ENCODE peak calls at places on chromosome 22, in six cellular contexts. One of them, this sample, is unnamed.

GRCh38 chr22:24471570-24471969 is 23.6 kb upstream of the UPB1 start:
- DNase-seq in iPS DF 6.9: no peak
- DNase-seq in lower lobe of right lung: no peak
- DNase-seq in substantia nigra: no peak
- DNase-seq in IMR-90: peak
- DNase-seq in smooth muscle cell of the brain vasculature: peak
- DNase-seq in this sample: no peak

GRCh38 chr22:31127181-31127772 is 4.5 kb downstream of the INPP5J start:
- DNase-seq in iPS DF 6.9: no peak
- DNase-seq in lower lobe of right lung: no peak
- DNase-seq in substantia nigra: no peak
- DNase-seq in IMR-90: no peak
- DNase-seq in smooth muscle cell of the brain vasculature: no peak
- DNase-seq in this sample: peak

GRCh38 chr22:22168190-22168940 is 76.2 kb upstream of the VPREB1 start:
- DNase-seq in iPS DF 6.9: peak
- DNase-seq in lower lobe of right lung: no peak
- DNase-seq in substantia nigra: no peak
- DNase-seq in IMR-90: peak
- DNase-seq in smooth muscle cell of the brain vasculature: no peak
- DNase-seq in this sample: peak

GRCh38 chr22:47411006-47411405 is 648.6 kb downstream of the TBC1D22A start:
- DNase-seq in iPS DF 6.9: no peak
- DNase-seq in lower lobe of right lung: no peak
- DNase-seq in substantia nigra: no peak
- DNase-seq in IMR-90: no peak
- DNase-seq in smooth muscle cell of the brain vasculature: no peak
- DNase-seq in this sample: no peak

GRCh38 chr22:50479686-50480085 is 1.7 kb upstream of the ADM2 start:
- DNase-seq in iPS DF 6.9: no peak
- DNase-seq in lower lobe of right lung: no peak
- DNase-seq in substantia nigra: no peak
- DNase-seq in IMR-90: no peak
- DNase-seq in smooth muscle cell of the brain vasculature: no peak
- DNase-seq in this sample: no peak

GRCh38 chr22:44622147-44622427 is 79.9 kb upstream of the PRR5 start:
- DNase-seq in iPS DF 6.9: no peak
- DNase-seq in lower lobe of right lung: no peak
- DNase-seq in substantia nigra: no peak
- DNase-seq in IMR-90: no peak
- DNase-seq in smooth muscle cell of the brain vasculature: no peak
- DNase-seq in this sample: peak

GRCh38 chr22:44455963-44456358 is 42.1 kb downstream of the RTL6 start:
- DNase-seq in iPS DF 6.9: no peak
- DNase-seq in lower lobe of right lung: no peak
- DNase-seq in substantia nigra: no peak
- DNase-seq in IMR-90: no peak
- DNase-seq in smooth muscle cell of the brain vasculature: no peak
- DNase-seq in this sample: no peak

GRCh38 chr22:50547231-50547851 is 1.6 kb downstream of the KLHDC7B start:
- DNase-seq in iPS DF 6.9: no peak
- DNase-seq in lower lobe of right lung: peak
- DNase-seq in substantia nigra: no peak
- DNase-seq in IMR-90: no peak
- DNase-seq in smooth muscle cell of the brain vasculature: no peak
- DNase-seq in this sample: no peak

GRCh38 chr22:24977370-24978230 is 25.1 kb downstream of the KIAA1671 start:
- DNase-seq in iPS DF 6.9: no peak
- DNase-seq in lower lobe of right lung: peak
- DNase-seq in substantia nigra: no peak
- DNase-seq in IMR-90: no peak
- DNase-seq in smooth muscle cell of the brain vasculature: no peak
- DNase-seq in this sample: no peak

GRCh38 chr22:35318346-35319215 is 18.9 kb downstream of the TOM1 start:
- DNase-seq in iPS DF 6.9: no peak
- DNase-seq in lower lobe of right lung: no peak
- DNase-seq in substantia nigra: no peak
- DNase-seq in IMR-90: no peak
- DNase-seq in smooth muscle cell of the brain vasculature: no peak
- DNase-seq in this sample: no peak

GRCh38 chr22:28736296-28737155 is 5.1 kb downstream of the CHEK2 start:
- DNase-seq in iPS DF 6.9: peak
- DNase-seq in lower lobe of right lung: no peak
- DNase-seq in substantia nigra: no peak
- DNase-seq in IMR-90: no peak
- DNase-seq in smooth muscle cell of the brain vasculature: no peak
- DNase-seq in this sample: no peak

GRCh38 chr22:38826386-38826785 is 17.4 kb downstream of the NPTXR start:
- DNase-seq in iPS DF 6.9: no peak
- DNase-seq in lower lobe of right lung: peak
- DNase-seq in substantia nigra: no peak
- DNase-seq in IMR-90: no peak
- DNase-seq in smooth muscle cell of the brain vasculature: no peak
- DNase-seq in this sample: no peak

This sample was measured in K562.